ENCODE peak calls at places on chromosome 16, in nine cellular contexts. One of them, this sample, is unnamed.

GRCh38 chr16:14600164-14600563 is 29.9 kb downstream of the PARN start:
- DNase-seq in mesenchymal stem cell: peak; percentile 34
- DNase-seq in H7: peak; percentile 53
- DNase-seq in stimulated activated CD4-positive, alpha-beta T cell treated with anti-CD3 and anti-CD28 coated beads, Interleukin-1b, Interleukin-23, amount 100 ng/mL, for 1 hour: no peak
- DNase-seq in ACHN: peak; percentile 60
- DNase-seq in EL: peak; percentile 23
- DNase-seq in Caki2: peak; percentile 25
- DNase-seq in Kasumi-1: peak; percentile 1
- DNase-seq in natural killer cell: no peak
- DNase-seq in this sample: no peak

GRCh38 chr16:11370084-11370931 is 25.0 kb downstream of the RMI2 start:
- DNase-seq in Caki2: peak; percentile 98
- DNase-seq in mesenchymal stem cell: no peak
- DNase-seq in stimulated activated CD4-positive, alpha-beta T cell treated with anti-CD3 and anti-CD28 coated beads, Interleukin-1b, Interleukin-23, amount 100 ng/mL, for 1 hour: no peak
- DNase-seq in EL: no peak
- DNase-seq in ACHN: no peak
- DNase-seq in Kasumi-1: peak; percentile 37
- DNase-seq in H7: peak; percentile 29
- DNase-seq in natural killer cell: no peak
- DNase-seq in this sample: no peak

GRCh38 chr16:22843856-22844255 is 29.9 kb downstream of the HS3ST2 start:
- DNase-seq in EL: no peak
- DNase-seq in Caki2: no peak
- DNase-seq in Kasumi-1: no peak
- DNase-seq in mesenchymal stem cell: no peak
- DNase-seq in stimulated activated CD4-positive, alpha-beta T cell treated with anti-CD3 and anti-CD28 coated beads, Interleukin-1b, Interleukin-23, amount 100 ng/mL, for 1 hour: no peak
- DNase-seq in H7: no peak
- DNase-seq in ACHN: no peak
- DNase-seq in natural killer cell: no peak
- DNase-seq in this sample: no peak

GRCh38 chr16:88930716-88931115 is 46.3 kb downstream of the CBFA2T3 start:
- DNase-seq in stimulated activated CD4-positive, alpha-beta T cell treated with anti-CD3 and anti-CD28 coated beads, Interleukin-1b, Interleukin-23, amount 100 ng/mL, for 1 hour: no peak
- DNase-seq in EL: no peak
- DNase-seq in H7: no peak
- DNase-seq in ACHN: no peak
- DNase-seq in natural killer cell: no peak
- DNase-seq in Caki2: no peak
- DNase-seq in Kasumi-1: no peak
- DNase-seq in mesenchymal stem cell: no peak
- DNase-seq in this sample: no peak

GRCh38 chr16:75250809-75251279 is 580 bp downstream of the BCAR1 start:
- DNase-seq in H7: peak; percentile 85
- DNase-seq in stimulated activated CD4-positive, alpha-beta T cell treated with anti-CD3 and anti-CD28 coated beads, Interleukin-1b, Interleukin-23, amount 100 ng/mL, for 1 hour: no peak
- DNase-seq in Kasumi-1: no peak
- DNase-seq in Caki2: peak; percentile 69
- DNase-seq in natural killer cell: no peak
- DNase-seq in ACHN: peak; percentile 85
- DNase-seq in mesenchymal stem cell: peak; percentile 46
- DNase-seq in EL: no peak
- DNase-seq in this sample: no peak

GRCh38 chr16:22665803-22666202 is 148.2 kb upstream of the HS3ST2 start:
- DNase-seq in mesenchymal stem cell: no peak
- DNase-seq in stimulated activated CD4-positive, alpha-beta T cell treated with anti-CD3 and anti-CD28 coated beads, Interleukin-1b, Interleukin-23, amount 100 ng/mL, for 1 hour: no peak
- DNase-seq in Kasumi-1: no peak
- DNase-seq in H7: no peak
- DNase-seq in Caki2: no peak
- DNase-seq in ACHN: no peak
- DNase-seq in EL: no peak
- DNase-seq in natural killer cell: no peak
- DNase-seq in this sample: no peak

GRCh38 chr16:81831722-81832126 is 52.6 kb downstream of the PLCG2 start:
- DNase-seq in natural killer cell: peak; percentile 79
- DNase-seq in stimulated activated CD4-positive, alpha-beta T cell treated with anti-CD3 and anti-CD28 coated beads, Interleukin-1b, Interleukin-23, amount 100 ng/mL, for 1 hour: no peak
- DNase-seq in EL: no peak
- DNase-seq in H7: peak; percentile 57
- DNase-seq in Kasumi-1: peak; percentile 97
- DNase-seq in mesenchymal stem cell: no peak
- DNase-seq in ACHN: no peak
- DNase-seq in Caki2: no peak
- DNase-seq in this sample: peak; percentile 72

GRCh38 chr16:80051040-80051439 is 450.5 kb upstream of the MAF start:
- DNase-seq in Caki2: no peak
- DNase-seq in ACHN: no peak
- DNase-seq in natural killer cell: no peak
- DNase-seq in EL: no peak
- DNase-seq in Kasumi-1: no peak
- DNase-seq in mesenchymal stem cell: no peak
- DNase-seq in stimulated activated CD4-positive, alpha-beta T cell treated with anti-CD3 and anti-CD28 coated beads, Interleukin-1b, Interleukin-23, amount 100 ng/mL, for 1 hour: no peak
- DNase-seq in H7: peak; percentile 15
- DNase-seq in this sample: no peak

GRCh38 chr16:12995721-12996372 is 94.4 kb downstream of the SHISA9 start:
- DNase-seq in stimulated activated CD4-positive, alpha-beta T cell treated with anti-CD3 and anti-CD28 coated beads, Interleukin-1b, Interleukin-23, amount 100 ng/mL, for 1 hour: no peak
- DNase-seq in natural killer cell: no peak
- DNase-seq in Caki2: no peak
- DNase-seq in Kasumi-1: no peak
- DNase-seq in mesenchymal stem cell: no peak
- DNase-seq in H7: no peak
- DNase-seq in EL: no peak
- DNase-seq in ACHN: no peak
- DNase-seq in this sample: no peak

GRCh38 chr16:62058412-62058811 is 22.2 kb upstream of the CDH8 start:
- DNase-seq in stimulated activated CD4-positive, alpha-beta T cell treated with anti-CD3 and anti-CD28 coated beads, Interleukin-1b, Interleukin-23, amount 100 ng/mL, for 1 hour: no peak
- DNase-seq in ACHN: no peak
- DNase-seq in H7: no peak
- DNase-seq in mesenchymal stem cell: no peak
- DNase-seq in Caki2: no peak
- DNase-seq in natural killer cell: no peak
- DNase-seq in Kasumi-1: no peak
- DNase-seq in EL: no peak
- DNase-seq in this sample: no peak

GRCh38 chr16:2924901-2925820 is 13.4 kb downstream of the FLYWCH1 start:
- DNase-seq in natural killer cell: no peak
- DNase-seq in stimulated activated CD4-positive, alpha-beta T cell treated with anti-CD3 and anti-CD28 coated beads, Interleukin-1b, Interleukin-23, amount 100 ng/mL, for 1 hour: no peak
- DNase-seq in Kasumi-1: no peak
- DNase-seq in H7: peak; percentile 98
- DNase-seq in EL: no peak
- DNase-seq in ACHN: no peak
- DNase-seq in mesenchymal stem cell: no peak
- DNase-seq in Caki2: no peak
- DNase-seq in this sample: no peak

GRCh38 chr16:30656974-30657865 is 1.0 kb upstream of the FBRS start:
- DNase-seq in stimulated activated CD4-positive, alpha-beta T cell treated with anti-CD3 and anti-CD28 coated beads, Interleukin-1b, Interleukin-23, amount 100 ng/mL, for 1 hour: no peak
- DNase-seq in H7: no peak
- DNase-seq in EL: no peak
- DNase-seq in Caki2: no peak
- DNase-seq in ACHN: no peak
- DNase-seq in Kasumi-1: no peak
- DNase-seq in mesenchymal stem cell: peak; percentile 80
- DNase-seq in natural killer cell: no peak
- DNase-seq in this sample: no peak

GRCh38 chr16:1602285-1602684 is 9.6 kb downstream of the IFT140 start:
- DNase-seq in EL: no peak
- DNase-seq in natural killer cell: no peak
- DNase-seq in H7: no peak
- DNase-seq in Kasumi-1: no peak
- DNase-seq in mesenchymal stem cell: no peak
- DNase-seq in stimulated activated CD4-positive, alpha-beta T cell treated with anti-CD3 and anti-CD28 coated beads, Interleukin-1b, Interleukin-23, amount 100 ng/mL, for 1 hour: no peak
- DNase-seq in Caki2: no peak
- DNase-seq in ACHN: no peak
- DNase-seq in this sample: no peak

GRCh38 chr16:12027091-12027490 is 50.6 kb downstream of the SNX29 start:
- DNase-seq in Kasumi-1: no peak
- DNase-seq in stimulated activated CD4-positive, alpha-beta T cell treated with anti-CD3 and anti-CD28 coated beads, Interleukin-1b, Interleukin-23, amount 100 ng/mL, for 1 hour: no peak
- DNase-seq in EL: no peak
- DNase-seq in ACHN: peak; percentile 15
- DNase-seq in mesenchymal stem cell: no peak
- DNase-seq in H7: peak; percentile 34
- DNase-seq in natural killer cell: no peak
- DNase-seq in Caki2: no peak
- DNase-seq in this sample: no peak

GRCh38 chr16:1573301-1573700 is 38.6 kb downstream of the IFT140 start:
- DNase-seq in Caki2: no peak
- DNase-seq in Kasumi-1: no peak
- DNase-seq in mesenchymal stem cell: no peak
- DNase-seq in EL: no peak
- DNase-seq in natural killer cell: no peak
- DNase-seq in H7: no peak
- DNase-seq in ACHN: no peak
- DNase-seq in stimulated activated CD4-positive, alpha-beta T cell treated with anti-CD3 and anti-CD28 coated beads, Interleukin-1b, Interleukin-23, amount 100 ng/mL, for 1 hour: no peak
- DNase-seq in this sample: no peak

GRCh38 chr16:68843482-68844210 is at the start of gene TANGO6:
- DNase-seq in Kasumi-1: peak; percentile 81
- DNase-seq in ACHN: peak; percentile 88
- DNase-seq in mesenchymal stem cell: peak; percentile 85
- DNase-seq in EL: peak; percentile 82
- DNase-seq in stimulated activated CD4-positive, alpha-beta T cell treated with anti-CD3 and anti-CD28 coated beads, Interleukin-1b, Interleukin-23, amount 100 ng/mL, for 1 hour: peak; percentile 94
- DNase-seq in natural killer cell: peak; percentile 85
- DNase-seq in H7: peak; percentile 92
- DNase-seq in Caki2: peak; percentile 75
- DNase-seq in this sample: peak; percentile 85

GRCh38 chr16:19184823-19185509 is 16.9 kb downstream of the SYT17 start:
- DNase-seq in Kasumi-1: no peak
- DNase-seq in stimulated activated CD4-positive, alpha-beta T cell treated with anti-CD3 and anti-CD28 coated beads, Interleukin-1b, Interleukin-23, amount 100 ng/mL, for 1 hour: no peak
- DNase-seq in natural killer cell: no peak
- DNase-seq in Caki2: no peak
- DNase-seq in ACHN: no peak
- DNase-seq in H7: peak; percentile 64
- DNase-seq in mesenchymal stem cell: no peak
- DNase-seq in EL: no peak
- DNase-seq in this sample: no peak

GRCh38 chr16:87178177-87178863 is 138.9 kb downstream of the C16orf95 start:
- DNase-seq in EL: no peak
- DNase-seq in ACHN: no peak
- DNase-seq in mesenchymal stem cell: peak; percentile 60
- DNase-seq in natural killer cell: no peak
- DNase-seq in stimulated activated CD4-positive, alpha-beta T cell treated with anti-CD3 and anti-CD28 coated beads, Interleukin-1b, Interleukin-23, amount 100 ng/mL, for 1 hour: no peak
- DNase-seq in Caki2: no peak
- DNase-seq in H7: peak; percentile 71
- DNase-seq in Kasumi-1: no peak
- DNase-seq in this sample: no peak

GRCh38 chr16:30398660-30399434 is 3.6 kb downstream of the ZNF48 start:
- DNase-seq in stimulated activated CD4-positive, alpha-beta T cell treated with anti-CD3 and anti-CD28 coated beads, Interleukin-1b, Interleukin-23, amount 100 ng/mL, for 1 hour: no peak
- DNase-seq in Caki2: no peak
- DNase-seq in EL: no peak
- DNase-seq in mesenchymal stem cell: no peak
- DNase-seq in Kasumi-1: no peak
- DNase-seq in ACHN: no peak
- DNase-seq in natural killer cell: no peak
- DNase-seq in H7: peak; percentile 67
- DNase-seq in this sample: no peak

GRCh38 chr16:17369441-17369951 is 101.3 kb downstream of the XYLT1 start:
- DNase-seq in H7: no peak
- DNase-seq in EL: no peak
- DNase-seq in mesenchymal stem cell: no peak
- DNase-seq in ACHN: no peak
- DNase-seq in stimulated activated CD4-positive, alpha-beta T cell treated with anti-CD3 and anti-CD28 coated beads, Interleukin-1b, Interleukin-23, amount 100 ng/mL, for 1 hour: no peak
- DNase-seq in Kasumi-1: peak; percentile 89
- DNase-seq in natural killer cell: peak; percentile 68
- DNase-seq in Caki2: no peak
- DNase-seq in this sample: peak; percentile 59

GRCh38 chr16:13403326-13403725 is 501.9 kb downstream of the SHISA9 start:
- DNase-seq in natural killer cell: no peak
- DNase-seq in mesenchymal stem cell: no peak
- DNase-seq in H7: no peak
- DNase-seq in stimulated activated CD4-positive, alpha-beta T cell treated with anti-CD3 and anti-CD28 coated beads, Interleukin-1b, Interleukin-23, amount 100 ng/mL, for 1 hour: no peak
- DNase-seq in Caki2: no peak
- DNase-seq in EL: no peak
- DNase-seq in Kasumi-1: no peak
- DNase-seq in ACHN: no peak
- DNase-seq in this sample: no peak

GRCh38 chr16:56858375-56858774 is 6.6 kb upstream of the SLC12A3 start:
- DNase-seq in H7: no peak
- DNase-seq in stimulated activated CD4-positive, alpha-beta T cell treated with anti-CD3 and anti-CD28 coated beads, Interleukin-1b, Interleukin-23, amount 100 ng/mL, for 1 hour: no peak
- DNase-seq in Caki2: no peak
- DNase-seq in ACHN: no peak
- DNase-seq in natural killer cell: no peak
- DNase-seq in Kasumi-1: no peak
- DNase-seq in mesenchymal stem cell: no peak
- DNase-seq in EL: no peak
- DNase-seq in this sample: no peak